ENCODE peak calls at places on chromosome 10, in seven cellular contexts. A is IMR-90, E is heart right ventricle, Y is thoracic aorta, L is stomach, W is OCI-LY7, U is lower lobe of right lung. J is an unnamed sample.

GRCh38 chr10:44926771-44927751 is 15.9 kb downstream of the TMEM72 start:
- DNase-seq in W (no peak), A (peak; percentile 33), Y (no peak), E (no peak), L (no peak), U (no peak), J (no peak)

GRCh38 chr10:30751678-30752331 is 122.3 kb upstream of the LYZL2 start:
- DNase-seq in A (peak; percentile 75), W (peak; percentile 66), U (peak; percentile 80), L (peak; percentile 31), E (peak; percentile 29), Y (no peak), J (peak; percentile 56)

GRCh38 chr10:112517381-112517976 is 70.5 kb downstream of the VTI1A start:
- DNase-seq in U (no peak), E (no peak), L (no peak), W (no peak), Y (no peak), A (no peak), J (no peak)

GRCh38 chr10:130013938-130014733 is 50.1 kb upstream of the EBF3 start:
- DNase-seq in W (no peak), A (no peak), L (no peak), U (no peak), E (no peak), Y (no peak), J (no peak)

GRCh38 chr10:51691135-51691534 is 8.3 kb downstream of the CSTF2T start:
- DNase-seq in L (peak; percentile 57), A (no peak), Y (no peak), W (no peak), U (no peak), E (no peak), J (no peak)

GRCh38 chr10:13891542-13892431 is 305.0 kb downstream of the PRPF18 start:
- DNase-seq in E (peak; percentile 47), Y (no peak), L (no peak), U (peak; percentile 63), W (no peak), A (no peak), J (no peak)

GRCh38 chr10:43111101-43111500 is 27.1 kb upstream of the CSGALNACT2 start:
- DNase-seq in Y (no peak), W (no peak), A (no peak), E (no peak), U (peak; percentile 44), L (no peak), J (no peak)

GRCh38 chr10:11388996-11389395 is 222.5 kb downstream of the USP6NL start:
- DNase-seq in L (no peak), A (no peak), Y (no peak), W (no peak), E (no peak), U (no peak), J (no peak)

GRCh38 chr10:53770903-53771302 is 998.3 kb upstream of the MBL2 start:
- DNase-seq in Y (no peak), W (no peak), E (no peak), L (no peak), A (no peak), U (no peak), J (no peak)

GRCh38 chr10:6667679-6668270 is 87.7 kb upstream of the PRKCQ start:
- DNase-seq in W (peak; percentile 49), A (peak; percentile 43), U (no peak), E (no peak), Y (no peak), L (no peak), J (peak; percentile 22)

GRCh38 chr10:119620241-119620753 is 23.5 kb upstream of the TIAL1 start:
- DNase-seq in Y (no peak), L (no peak), U (no peak), E (no peak), W (no peak), A (peak; percentile 56), J (no peak)

GRCh38 chr10:70747192-70747965 is 37.8 kb downstream of the TBATA start:
- DNase-seq in L (no peak), Y (no peak), U (no peak), A (no peak), E (no peak), W (no peak), J (no peak)

GRCh38 chr10:118567701-118568248 is 27.7 kb downstream of the PRLHR start:
- DNase-seq in U (no peak), W (no peak), Y (no peak), L (no peak), A (no peak), E (no peak), J (no peak)

GRCh38 chr10:113616244-113617074 is 47.4 kb downstream of the NRAP start:
- DNase-seq in L (no peak), U (no peak), A (no peak), W (peak; percentile 1), Y (no peak), E (no peak), J (no peak)

GRCh38 chr10:93150289-93150688 is 76.6 kb downstream of the CYP26A1 start:
- DNase-seq in A (no peak), Y (no peak), W (no peak), L (no peak), U (no peak), E (no peak), J (no peak)

GRCh38 chr10:125994601-125995000 is 98.2 kb downstream of the FANK1 start:
- DNase-seq in A (no peak), L (no peak), U (no peak), W (no peak), Y (no peak), E (no peak), J (no peak)
- H3K4me1 ChIP-seq in A (no peaks in the 10 kb centered on the region), L (no peaks in the 10 kb centered on the region), U (no peaks in the 10 kb centered on the region), W (no peaks in the 10 kb centered on the region), Y (no peaks in the 10 kb centered on the region), E (no peaks in the 10 kb centered on the region), J (no peaks in the 10 kb centered on the region)

GRCh38 chr10:4984971-4985594 is 18.6 kb downstream of the AKR1C2 start:
- DNase-seq in U (no peak), W (no peak), E (no peak), L (no peak), Y (no peak), A (peak; percentile 2), J (no peak)

GRCh38 chr10:4981722-4982471 is 18.7 kb downstream of the AKR1C1 start:
- DNase-seq in E (no peak), U (peak; percentile 57), W (peak; percentile 44), L (peak; percentile 74), A (peak; percentile 37), Y (no peak), J (peak; percentile 66)

GRCh38 chr10:4982764-4983226 is 19.6 kb downstream of the AKR1C1 start:
- DNase-seq in A (peak; percentile 12), W (no peak), U (peak; percentile 55), E (no peak), L (peak; percentile 81), Y (no peak), J (no peak)

GRCh38 chr10:4983615-4984216 is 19.9 kb downstream of the AKR1C2 start:
- DNase-seq in A (no peak), E (no peak), U (no peak), L (no peak), Y (no peak), W (no peak), J (no peak)

DNA sequence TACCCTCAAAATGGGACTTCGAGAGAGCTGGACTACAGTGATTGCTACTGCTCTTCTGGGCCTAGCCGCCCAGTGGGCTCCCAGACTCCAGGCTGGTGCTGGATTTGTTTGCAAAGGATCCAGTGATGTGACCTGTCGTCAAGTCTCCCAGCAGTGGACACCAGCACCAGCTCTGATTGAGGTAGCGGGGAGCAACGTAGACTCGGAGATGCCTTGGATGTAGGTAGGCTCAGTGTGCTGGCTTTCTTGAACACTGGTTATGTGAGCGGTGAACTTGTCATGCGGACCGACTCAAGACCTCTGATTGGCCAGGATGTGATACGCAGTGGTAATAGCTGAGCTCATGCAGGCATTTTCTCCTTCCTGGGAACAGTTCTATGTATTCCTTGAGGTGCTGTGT is 19.4 kb downstream of the AKR1C2 start:
- DNase-seq in E (no peak), L (no peak), Y (no peak), U (peak; percentile 34), A (no peak), W (no peak), J (no peak)
- H3K27ac ChIP-seq in E (no peak overlapping the region), L (no peak overlapping the region), Y (no peak overlapping the region), U (no peak overlapping the region), A (no peak overlapping the region), W (no peak overlapping the region), J (no peak overlapping the region)

GRCh38 chr10:59887972-59888640 is 18.2 kb downstream of the CCDC6 start:
- DNase-seq in Y (no peak), A (no peak), U (no peak), W (no peak), L (no peak), E (no peak), J (no peak)

GRCh38 chr10:59891919-59892318 is 14.4 kb downstream of the CCDC6 start:
- DNase-seq in L (no peak), Y (no peak), U (no peak), A (no peak), W (no peak), E (no peak), J (no peak)

GRCh38 chr10:59894114-59894513 is 12.2 kb downstream of the CCDC6 start:
- DNase-seq in E (peak; percentile 31), W (no peak), U (peak; percentile 75), L (peak; percentile 77), A (peak; percentile 93), Y (peak; percentile 43), J (peak; percentile 72)

GRCh38 chr10:59892697-59893096 is 13.7 kb downstream of the CCDC6 start:
- DNase-seq in E (no peak), L (no peak), W (no peak), Y (no peak), A (no peak), U (peak; percentile 55), J (no peak)

DNA sequence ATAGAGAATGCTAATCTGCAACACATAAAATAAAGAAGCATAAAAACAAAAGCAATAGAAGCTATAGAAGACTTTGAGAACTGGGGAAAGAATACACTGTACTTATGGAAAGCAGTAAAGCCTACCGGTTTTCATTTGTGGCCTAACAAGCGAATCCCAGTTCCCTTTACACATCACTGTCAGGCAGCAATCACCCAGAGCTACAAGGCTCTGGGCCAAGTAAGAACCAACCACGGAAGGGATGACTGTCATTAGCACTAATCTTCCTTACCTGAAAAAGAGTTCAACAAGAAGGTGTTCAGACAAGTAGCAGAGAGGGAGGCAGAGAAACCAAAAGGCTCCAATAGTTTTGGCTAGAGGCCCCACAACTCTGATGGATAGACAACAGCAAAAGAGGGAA is 15.0 kb downstream of the CCDC6 start:
- DNase-seq in E (no peak), W (no peak), Y (no peak), L (no peak), A (no peak), U (no peak), J (no peak)
- TF ChIP-seq CTCF in E (no peak), W (no peak), Y (no peak), L (no peak), A (no peak), U (no peak), J (no peak)

GRCh38 chr10:98318861-98319260 is 50.9 kb upstream of the LOXL4 start:
- DNase-seq in A (no peak), L (no peak), Y (no peak), U (no peak), W (no peak), E (no peak), J (no peak)

GRCh38 chr10:98320476-98321202 is 52.6 kb upstream of the LOXL4 start:
- DNase-seq in A (no peak), U (no peak), L (no peak), Y (no peak), W (no peak), E (no peak), J (no peak)

GRCh38 chr10:98321203-98321780 is 53.3 kb upstream of the LOXL4 start:
- DNase-seq in A (no peak), L (no peak), Y (no peak), E (no peak), W (no peak), U (no peak), J (no peak)

GRCh38 chr10:98326621-98327027 is 58.6 kb upstream of the LOXL4 start:
- DNase-seq in L (no peak), U (no peak), A (no peak), Y (no peak), W (no peak), E (peak; percentile 42), J (no peak)

GRCh38 chr10:98323221-98324164 is 55.5 kb upstream of the LOXL4 start:
- DNase-seq in W (no peak), L (peak; percentile 61), U (peak; percentile 83), E (peak; percentile 74), A (peak; percentile 98), Y (peak; percentile 42), J (peak; percentile 26)
- H3K4me1 ChIP-seq in W (no peaks in the 10 kb centered on the region), L (no peaks in the 10 kb centered on the region), U (peaks cover 17% of the 10 kb centered on the region), E (peaks cover 26% of the 10 kb centered on the region), A (peaks cover 12% of the 10 kb centered on the region), Y (peaks cover 7% of the 10 kb centered on the region), J (no peaks in the 10 kb centered on the region)

J was measured in colonic mucosa.